ENCODE peak calls at places on chromosome 9, in six cellular contexts. R is psoas muscle, Q is lung, O is heart left ventricle, P is upper lobe of right lung, T is GM23338. Z is an unnamed sample.
A peak's percentile ranks its signal among the peaks of the same experiment; 100 is the strongest.

GRCh38 chr9:77305622-77306365 is 128.5 kb downstream of the VPS13A start:
- DNase-seq in R (no peak), Q (no peak), O (no peak), P (no peak), T (no peak), Z (no peak)

GRCh38 chr9:101440714-101441230 is 5.2 kb upstream of the ALDOB start:
- DNase-seq in R (no peak), Q (no peak), O (no peak), P (no peak), T (no peak), Z (no peak)

GRCh38 chr9:72185561-72185960 is 36.3 kb downstream of the GDA start:
- DNase-seq in R (no peak), Q (no peak), O (no peak), P (no peak), T (no peak), Z (no peak)

GRCh38 chr9:71352837-71353236 is 231.4 kb upstream of the TRPM3 start:
- DNase-seq in R (no peak), Q (no peak), O (no peak), P (no peak), T (no peak), Z (no peak)

GRCh38 chr9:70044450-70045307 is 1.0 kb downstream of the MAMDC2 start:
- DNase-seq in R (peak; percentile 36), Q (no peak), O (no peak), P (no peak), T (peak; percentile 66), Z (no peak)

GRCh38 chr9:18122156-18122555 is 351.8 kb upstream of the ADAMTSL1 start:
- DNase-seq in R (no peak), Q (no peak), O (no peak), P (no peak), T (no peak), Z (no peak)

GRCh38 chr9:69195681-69196080 is 21.6 kb downstream of the TJP2 start:
- DNase-seq in R (no peak), Q (no peak), O (no peak), P (no peak), T (no peak), Z (peak; percentile 84)

GRCh38 chr9:109206670-109207069 is 39.6 kb upstream of the FRRS1L start:
- DNase-seq in R (no peak), Q (no peak), O (no peak), P (no peak), T (peak; percentile 76), Z (no peak)

GRCh38 chr9:128216781-128217553 is 13.8 kb downstream of the DNM1 start:
- DNase-seq in R (peak; percentile 42), Q (no peak), O (no peak), P (peak; percentile 56), T (no peak), Z (no peak)

GRCh38 chr9:87267701-87268100 is 230.0 kb upstream of the DAPK1 start:
- DNase-seq in R (peak; percentile 67), Q (no peak), O (no peak), P (no peak), T (no peak), Z (no peak)

GRCh38 chr9:2017459-2018161 is 2.5 kb downstream of the SMARCA2 start:
- DNase-seq in R (peak; percentile 83), Q (peak; percentile 74), O (peak; percentile 89), P (peak; percentile 90), T (peak; percentile 74), Z (peak; percentile 56)

GRCh38 chr9:20419552-20419951 is 202.7 kb downstream of the MLLT3 start:
- DNase-seq in R (no peak), Q (no peak), O (no peak), P (no peak), T (no peak), Z (no peak)

GRCh38 chr9:4640027-4640426 is 22.1 kb upstream of the PLPP6 start:
- DNase-seq in R (no peak), Q (no peak), O (no peak), P (no peak), T (peak; percentile 71), Z (no peak)

GRCh38 chr9:70315389-70315788 is 56.6 kb downstream of the SMC5 start:
- DNase-seq in R (no peak), Q (no peak), O (no peak), P (no peak), T (no peak), Z (no peak)

GRCh38 chr9:79477955-79478751 is 93.6 kb upstream of the TLE4 start:
- DNase-seq in R (no peak), Q (no peak), O (no peak), P (no peak), T (peak; percentile 82), Z (peak; percentile 23)

GRCh38 chr9:2158111-2158610 is 143.0 kb downstream of the SMARCA2 start:
- DNase-seq in R (peak; percentile 40), Q (peak; percentile 50), O (no peak), P (peak; percentile 69), T (peak; percentile 76), Z (no peak)

DNA sequence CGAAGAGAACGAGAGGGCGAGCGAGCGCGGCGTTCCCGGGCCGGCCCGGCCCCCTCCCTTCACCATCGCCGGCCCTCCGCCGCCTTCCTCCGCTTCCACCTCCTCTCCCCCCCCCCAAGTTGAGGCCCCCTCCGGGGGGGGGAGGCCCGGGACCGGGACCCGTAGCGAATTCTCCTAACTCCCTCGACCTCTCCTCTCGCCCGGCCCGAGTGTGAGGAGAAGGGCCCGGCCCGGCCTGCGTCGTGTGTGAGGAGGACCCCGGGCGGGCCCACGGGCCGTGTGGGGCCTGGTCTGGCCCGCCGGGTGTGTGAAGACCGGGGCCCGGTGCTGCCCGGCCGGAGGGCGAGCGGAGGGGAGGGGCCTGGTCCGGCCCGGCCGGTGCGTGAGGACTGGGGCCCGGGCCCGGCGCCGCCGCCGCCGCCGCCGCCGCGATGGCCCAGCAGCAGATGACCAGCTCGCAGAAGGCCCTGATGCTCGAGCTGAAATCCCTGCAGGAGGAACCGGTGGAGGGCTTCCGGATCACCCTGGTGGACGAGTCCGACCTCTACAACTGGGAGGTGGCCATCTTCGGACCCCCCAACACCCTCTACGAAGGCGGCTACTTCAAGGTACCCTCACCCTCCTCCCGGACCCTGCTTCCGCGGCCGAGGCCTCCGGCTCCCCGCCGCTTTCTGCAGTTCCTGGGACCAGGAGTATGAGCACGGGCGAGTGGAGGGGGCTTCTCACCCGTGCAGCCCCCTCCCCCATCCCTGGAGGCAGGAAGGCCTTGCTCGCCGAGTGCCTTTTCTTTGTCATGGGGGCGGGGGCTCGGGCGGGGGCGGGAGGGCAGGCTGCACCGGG is 587 bp downstream of the UBE2R2 start:
- DNase-seq in R (peak; percentile 59), Q (peak; percentile 56), O (peak; percentile 82), P (peak; percentile 83), T (peak; percentile 81), Z (peak; percentile 37)
- TF ChIP-seq CTCF in R (peak; percentile 8), Q (no peak), O (no peak), P (peak; percentile 21), T (no peak), Z (no peak)

DNA sequence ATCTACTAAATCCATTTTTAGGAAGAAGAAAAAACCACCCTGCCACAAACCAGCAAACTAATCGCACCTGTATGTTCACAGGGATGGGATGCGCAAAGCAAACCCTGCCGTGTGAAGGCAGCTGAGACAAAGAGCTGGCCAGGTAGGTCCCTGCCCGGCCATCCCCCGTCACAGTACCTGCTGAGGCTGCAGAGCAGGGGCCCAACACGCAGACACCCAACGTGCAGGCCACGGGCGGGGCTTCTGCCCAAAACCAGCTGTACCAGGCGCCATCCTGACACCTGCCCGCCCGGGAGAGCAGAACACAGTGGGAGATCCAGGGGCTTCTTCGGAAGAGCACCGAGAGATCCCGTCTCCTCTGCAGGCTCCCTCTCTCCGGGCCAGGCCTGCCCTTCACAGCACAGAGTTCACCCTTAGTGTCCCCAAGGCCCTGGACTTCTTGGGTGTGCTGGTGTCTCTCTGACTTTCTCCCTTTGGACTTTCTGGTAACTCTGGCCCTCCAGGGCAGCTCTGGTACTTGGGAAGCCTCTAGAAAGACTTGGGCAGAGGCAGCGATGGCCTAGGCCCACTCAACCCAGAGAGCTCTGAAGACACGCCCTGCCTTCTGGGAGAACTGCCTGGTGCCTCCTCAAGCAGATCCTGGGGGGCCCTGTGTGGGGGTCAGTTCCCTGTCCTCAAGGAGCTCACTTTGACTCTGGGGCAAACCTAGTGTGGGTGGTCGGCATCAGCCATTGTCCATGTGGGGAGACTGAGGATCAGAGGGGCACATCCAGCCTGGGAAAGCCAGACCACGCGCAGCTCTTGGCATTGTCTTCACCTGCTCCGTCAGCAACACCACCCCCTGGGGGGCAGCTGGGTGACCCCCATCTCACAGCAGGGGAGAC is 28.3 kb downstream of the ABO start:
- DNase-seq in R (no peak), Q (no peak), O (no peak), P (no peak), T (no peak), Z (no peak)
- H3K27me3 ChIP-seq in R (peaks cover 3% of the 10 kb centered on the region), Q (no peaks in the 10 kb centered on the region), O (no peaks in the 10 kb centered on the region), P (no peaks in the 10 kb centered on the region), T (no peaks in the 10 kb centered on the region), Z (no peaks in the 10 kb centered on the region)

GRCh38 chr9:93059960-93060591 is 1.6 kb downstream of the SUSD3 start:
- DNase-seq in R (no peak), Q (no peak), O (no peak), P (no peak), T (peak; percentile 64), Z (no peak)

GRCh38 chr9:93061260-93061751 is 2.8 kb downstream of the SUSD3 start:
- DNase-seq in R (no peak), Q (no peak), O (no peak), P (no peak), T (no peak), Z (no peak)

GRCh38 chr9:93059097-93059959 is 827 bp downstream of the SUSD3 start:
- DNase-seq in R (no peak), Q (no peak), O (no peak), P (no peak), T (no peak), Z (no peak)

GRCh38 chr9:93061791-93062299 is 3.3 kb downstream of the SUSD3 start:
- DNase-seq in R (no peak), Q (no peak), O (no peak), P (no peak), T (peak; percentile 72), Z (no peak)

DNA sequence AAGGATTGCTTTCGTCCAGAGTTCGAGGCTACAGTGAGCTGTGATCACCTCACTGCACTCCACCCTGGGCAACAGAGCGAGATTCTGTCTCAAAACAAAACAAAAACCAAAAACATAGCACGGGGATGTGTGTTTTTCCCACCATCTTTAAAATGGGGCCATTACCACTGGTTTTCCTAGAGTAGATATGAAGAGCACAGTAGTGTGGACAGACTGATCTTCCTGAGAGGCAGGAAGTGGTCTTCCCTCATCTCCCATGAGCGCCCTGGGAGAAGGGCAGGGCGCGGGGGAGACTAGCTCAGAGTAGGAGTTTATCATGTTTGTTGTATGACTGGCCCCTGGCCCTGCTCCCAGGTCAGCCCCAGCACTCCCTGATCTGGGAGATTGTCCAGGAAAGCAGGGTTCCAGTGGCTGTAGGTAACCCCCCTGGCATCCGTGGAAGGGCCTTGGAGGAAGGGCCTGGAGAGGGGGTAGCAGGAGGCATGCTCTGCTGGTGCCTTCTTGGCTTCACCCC is 2.3 kb downstream of the SUSD3 start:
- DNase-seq in R (no peak), Q (no peak), O (no peak), P (no peak), T (no peak), Z (no peak)
- TF ChIP-seq CTCF in R (no peak), Q (no peak), O (no peak), P (no peak), T (no peak), Z (no peak)

GRCh38 chr9:97502984-97503861 is 1.8 kb downstream of the TMOD1 start:
- DNase-seq in R (no peak), Q (peak; percentile 25), O (no peak), P (no peak), T (peak; percentile 49), Z (no peak)
- H3K27me3 ChIP-seq in R (no peaks in the 10 kb centered on the region), Q (no peaks in the 10 kb centered on the region), O (peaks cover 5% of the 10 kb centered on the region), P (peaks cover 12% of the 10 kb centered on the region), T (peaks cover 82% of the 10 kb centered on the region), Z (no peaks in the 10 kb centered on the region)